ENCODE peak calls at places on chromosomes 1 and 21, in six cellular contexts. B, H, U, Y, X and A are unnamed samples.

GRCh38 chr1:233075045-233075444 is 124.6 kb downstream of the NTPCR start:
- DNase-seq in B (no peak), H (no peak), Y (no peak), U (no peak), X (no peak), A (no peak)

GRCh38 chr21:44996096-44996495 is 56.3 kb downstream of the SLX9 start:
- DNase-seq in H (no peak), U (no peak), X (no peak), Y (no peak), B (no peak), A (no peak)

GRCh38 chr1:90114521-90115141 is 119.7 kb downstream of the ZNF326 start:
- DNase-seq in X (peak), Y (peak), U (peak), B (peak), H (no peak), A (peak)

GRCh38 chr1:214107322-214108096 is 119.7 kb downstream of the PROX1 start:
- DNase-seq in U (no peak), B (no peak), H (no peak), X (no peak), Y (no peak), A (no peak)

GRCh38 chr1:234325878-234326492 is 47.3 kb upstream of the COA6 start:
- DNase-seq in H (no peak), U (no peak), X (no peak), Y (no peak), B (no peak), A (no peak)

GRCh38 chr1:235486321-235486720 is 17.9 kb downstream of the B3GALNT2 start:
- DNase-seq in H (no peak), B (no peak), X (no peak), U (no peak), Y (no peak), A (no peak)

GRCh38 chr1:101316276-101316675 is 79.5 kb downstream of the S1PR1 start:
- DNase-seq in X (no peak), B (no peak), H (no peak), U (no peak), Y (no peak), A (no peak)

GRCh38 chr1:213999732-214000131 is 12.0 kb downstream of the PROX1 start:
- DNase-seq in X (no peak), U (no peak), B (no peak), H (no peak), Y (no peak), A (no peak)

GRCh38 chr1:245871881-245872280 is 635.2 kb downstream of the SMYD3 start:
- DNase-seq in H (no peak), X (no peak), B (no peak), Y (no peak), U (no peak), A (no peak)

GRCh38 chr1:41894101-41894620 is 24.6 kb downstream of the HIVEP3 start:
- DNase-seq in H (no peak), Y (no peak), X (no peak), B (no peak), U (no peak), A (no peak)

DNA sequence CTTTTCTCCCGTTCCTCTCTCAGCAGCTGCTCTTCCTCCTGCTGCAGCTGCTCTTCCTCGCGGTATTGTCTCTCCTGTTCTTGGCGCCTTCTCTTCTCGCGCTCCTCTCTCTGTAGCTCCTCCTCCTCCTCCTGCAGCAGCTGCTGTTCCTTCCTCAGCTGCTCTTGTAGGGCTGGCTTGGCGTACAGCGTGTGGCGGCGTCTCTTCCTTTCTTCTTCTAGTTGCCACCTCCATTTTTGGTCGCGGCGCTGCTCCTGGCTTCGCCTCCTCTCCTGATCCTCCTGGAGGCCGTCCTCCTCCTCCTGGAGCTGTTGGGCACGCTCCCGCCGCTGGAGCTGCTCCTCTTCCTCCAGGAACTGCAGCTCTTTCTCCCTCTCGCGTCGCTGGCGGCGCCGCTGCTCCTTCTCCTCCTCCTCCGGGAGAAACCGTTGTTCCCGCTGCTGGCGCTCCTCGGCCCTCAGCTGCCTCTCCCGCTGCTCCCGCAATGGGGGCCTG is 4.8 kb downstream of the TCHH start:
- DNase-seq in B (no peak), U (no peak), X (no peak), H (peak), Y (no peak), A (peak)
- TF ChIP-seq GABPA in B (no peak), U (no peak), X (no peak), H (no peak), Y (no peak), A (no peak)

DNA sequence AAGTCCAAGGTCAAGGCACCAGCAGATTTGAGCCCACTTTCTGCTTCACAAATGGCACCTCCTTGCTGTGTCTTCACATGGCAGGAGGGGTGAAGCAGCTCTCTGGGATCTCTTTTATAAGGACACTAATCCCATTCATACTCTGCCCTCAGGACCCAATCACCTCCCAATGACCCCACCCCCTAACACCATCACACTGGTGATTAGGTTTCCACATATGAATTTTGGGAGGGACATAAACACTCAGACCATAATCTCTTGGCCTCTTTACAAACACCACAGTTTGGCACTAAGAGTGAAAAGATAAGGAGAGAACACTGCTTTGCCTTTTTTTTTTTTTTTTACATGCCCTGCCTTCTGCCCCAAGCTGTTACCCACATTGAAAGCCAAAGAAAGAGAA is 166.2 kb upstream of the NFIA start:
- DNase-seq in B (no peak), U (no peak), Y (no peak), H (no peak), X (no peak), A (no peak)
- TF ChIP-seq GABPA in B (no peak), U (no peak), Y (no peak), H (no peak), X (no peak), A (no peak)

GRCh38 chr1:17200246-17200645 is 4.7 kb upstream of the PADI1 start:
- DNase-seq in H (no peak), Y (no peak), X (no peak), B (no peak), U (no peak), A (no peak)
- TF ChIP-seq GABPA in H (no peak), Y (no peak), X (no peak), B (no peak), U (no peak), A (no peak)

DNA sequence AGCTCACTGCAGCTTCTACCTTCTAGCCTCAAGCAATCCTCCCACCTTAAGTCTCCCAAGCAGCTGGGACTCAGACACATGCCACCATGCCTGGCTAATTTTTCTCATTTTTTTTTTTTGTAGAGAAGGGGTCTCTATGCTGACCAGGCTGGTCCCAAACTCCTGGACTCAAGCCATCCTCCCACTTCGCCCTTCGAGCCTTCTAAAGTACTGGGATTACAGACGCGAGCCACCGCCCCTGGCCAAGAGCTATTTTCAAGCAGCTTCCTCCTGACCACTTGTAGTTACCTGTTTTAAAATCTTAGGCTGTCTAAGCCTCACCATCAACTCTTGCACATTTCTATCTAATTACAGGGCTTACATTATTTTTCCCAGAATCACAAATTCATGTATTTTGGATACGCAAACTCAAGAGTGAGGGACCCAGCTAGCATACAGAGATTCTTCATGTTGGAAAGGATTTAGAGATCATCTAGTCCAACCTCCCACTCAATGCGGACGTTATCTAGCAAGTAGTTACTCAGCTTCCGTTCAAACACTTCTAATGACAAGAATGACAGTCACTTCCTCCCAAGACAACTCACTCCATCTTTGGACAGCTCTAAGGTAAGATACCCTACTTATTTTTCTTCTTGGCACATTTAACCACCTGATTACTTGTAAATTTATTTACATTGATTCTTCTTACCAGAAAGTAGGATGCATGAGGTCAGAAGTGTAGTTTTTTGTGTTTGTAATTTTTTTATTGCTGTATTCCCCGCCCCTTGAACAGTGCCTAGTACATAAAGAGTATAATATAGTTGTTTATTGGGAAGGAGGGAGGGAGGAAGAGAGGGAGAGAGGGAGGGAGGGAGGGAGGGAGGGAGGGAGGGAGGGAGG is 65.4 kb downstream of the LUZP1 start:
- DNase-seq in U (no peak), H (no peak), Y (no peak), B (no peak), X (peak), A (peak)
- TF ChIP-seq GABPA in U (no peak), H (no peak), Y (no peak), B (no peak), X (peak), A (no peak)

DNA sequence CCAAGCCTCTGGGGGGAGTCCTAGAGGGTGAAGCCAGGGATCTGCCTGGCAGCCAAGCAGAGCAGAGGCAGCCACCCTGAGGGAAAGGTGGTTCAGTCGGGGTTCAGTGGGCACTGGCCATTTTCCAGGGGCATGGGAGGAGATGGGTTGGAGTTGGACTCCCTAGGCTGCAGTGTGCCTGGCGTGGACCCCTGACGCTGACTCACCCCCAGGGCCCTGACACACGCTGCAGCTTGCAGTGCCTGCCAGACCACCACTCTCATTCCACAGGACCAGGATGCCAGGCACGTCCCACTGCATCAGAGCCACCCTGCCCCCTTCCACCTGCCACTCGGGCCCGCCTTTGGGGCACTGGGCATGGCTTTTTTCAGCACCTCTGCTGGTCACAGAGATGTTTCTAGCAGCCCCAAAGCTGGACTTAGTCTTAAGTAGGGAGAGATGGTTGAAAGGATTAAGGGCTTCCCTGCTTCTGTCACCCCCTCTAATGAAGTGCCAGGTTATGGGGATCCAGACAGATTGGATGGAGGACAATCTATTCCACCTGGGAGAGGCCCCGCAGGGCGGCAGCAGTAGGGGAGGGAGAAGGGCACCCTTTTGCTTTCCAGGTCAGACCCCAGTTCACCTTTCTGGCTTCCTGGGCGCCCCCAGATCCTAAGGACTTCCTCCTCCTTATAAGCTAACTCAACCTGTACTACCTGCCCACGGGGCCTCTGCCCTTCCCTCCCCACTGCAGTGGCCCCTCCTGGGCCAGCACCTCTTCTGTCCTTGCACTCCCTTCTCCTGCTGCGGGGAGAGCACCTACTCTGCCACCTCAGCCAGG is 1.6 kb downstream of the SYT2 start:
- DNase-seq in H (no peak), X (no peak), Y (no peak), B (peak), U (no peak), A (no peak)
- TF ChIP-seq GABPA in H (no peak), X (no peak), Y (no peak), B (no peak), U (no peak), A (no peak)

GRCh38 chr1:80657707-80658106 is 1143.0 kb upstream of the ADGRL2 start:
- DNase-seq in B (no peak), H (no peak), X (no peak), U (no peak), Y (no peak), A (no peak)

GRCh38 chr1:80657048-80657653 is 1143.6 kb upstream of the ADGRL2 start:
- DNase-seq in Y (peak), U (no peak), X (no peak), B (peak), H (no peak), A (no peak)

GRCh38 chr1:80656628-80657019 is 1144.1 kb upstream of the ADGRL2 start:
- DNase-seq in Y (peak), B (no peak), U (no peak), H (no peak), X (no peak), A (no peak)

DNA sequence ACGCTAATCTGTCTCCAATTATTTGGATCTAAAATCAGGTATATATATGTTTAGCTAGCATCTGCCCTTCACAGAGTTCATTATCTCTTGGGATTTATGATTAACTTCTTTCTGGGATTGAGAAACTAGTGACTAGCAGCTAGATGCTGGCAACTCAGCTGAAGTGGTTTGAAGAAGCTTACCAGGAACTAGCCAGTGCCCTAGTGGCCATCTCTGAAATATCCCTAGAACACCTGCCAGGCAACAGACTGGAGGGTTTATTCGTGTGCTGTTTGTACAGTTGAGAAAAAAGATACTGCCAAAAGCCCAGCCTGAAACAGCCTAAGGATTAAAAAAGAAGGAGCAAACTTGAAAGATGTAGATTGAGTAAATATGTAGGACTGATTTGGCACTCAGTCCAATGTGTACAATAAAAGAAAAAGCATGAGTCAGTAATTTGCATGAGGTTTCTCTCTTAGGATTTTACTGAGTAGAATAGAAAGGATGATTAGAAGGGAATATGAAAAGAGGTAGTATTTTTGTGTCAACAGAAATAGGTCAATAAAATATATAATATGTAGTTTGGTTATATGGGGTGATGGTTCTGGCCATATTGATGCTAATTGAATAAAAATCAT is 1144.6 kb upstream of the ADGRL2 start:
- DNase-seq in H (no peak), X (no peak), Y (peak), U (no peak), B (peak), A (no peak)
- TF ChIP-seq GABPA in H (no peak), X (no peak), Y (no peak), U (no peak), B (no peak), A (no peak)

GRCh38 chr1:156295391-156295947 is at the start of gene GLMP:
- DNase-seq in H (peak), U (no peak), X (peak), Y (peak), B (peak), A (no peak)
- TF ChIP-seq GABPA in H (no peak), U (no peak), X (peak), Y (no peak), B (peak), A (no peak)

GRCh38 chr1:27303509-27303908 is 18.5 kb upstream of the TMEM222 start:
- DNase-seq in H (no peak), X (no peak), Y (no peak), B (no peak), U (no peak), A (no peak)

GRCh38 chr1:27302612-27303011 is 19.4 kb upstream of the TMEM222 start:
- DNase-seq in U (no peak), H (no peak), X (no peak), Y (no peak), B (no peak), A (no peak)

GRCh38 chr1:27306071-27306470 is 15.9 kb upstream of the TMEM222 start:
- DNase-seq in B (no peak), U (no peak), X (no peak), H (no peak), Y (no peak), A (no peak)

GRCh38 chr1:27306892-27307850 is 14.8 kb upstream of the TMEM222 start:
- DNase-seq in U (no peak), H (peak), B (no peak), X (peak), Y (peak), A (no peak)

DNA sequence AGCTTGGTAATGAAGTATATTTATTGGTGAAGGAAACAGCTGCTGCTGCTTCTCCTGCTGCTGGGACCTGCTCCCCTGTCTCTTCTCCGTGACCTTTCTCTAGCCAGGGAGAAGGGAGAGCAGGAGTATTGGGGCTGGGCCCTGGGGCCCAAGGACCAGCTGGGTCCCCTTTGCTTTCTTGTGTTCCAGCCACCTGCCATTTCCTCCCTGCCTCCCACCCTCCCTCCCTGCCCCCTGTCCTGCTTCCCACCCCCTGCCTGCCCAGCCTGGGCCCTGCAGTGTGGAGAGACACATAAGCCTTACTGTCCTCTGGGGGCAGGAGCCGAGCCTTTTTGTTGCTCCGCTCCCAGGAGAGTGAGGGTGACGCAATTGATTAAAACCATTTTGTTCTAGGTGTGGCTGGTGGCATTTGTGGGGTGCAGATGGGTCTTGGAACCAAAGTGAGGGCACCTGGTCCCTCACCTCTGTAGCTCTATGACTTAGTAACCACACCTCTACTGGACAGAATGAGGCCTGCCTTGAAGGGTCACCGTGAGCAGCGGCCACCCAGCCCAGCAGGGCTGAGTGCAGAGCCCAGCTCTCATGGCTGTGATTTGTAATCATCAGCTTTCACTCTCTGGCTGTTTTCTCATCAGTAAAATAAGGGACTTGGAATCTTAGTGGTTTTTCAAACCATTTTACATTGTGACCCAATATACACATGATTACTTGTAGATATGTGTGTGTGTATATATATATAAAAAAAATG is 13.9 kb upstream of the TMEM222 start:
- DNase-seq in X (no peak), B (no peak), Y (no peak), H (no peak), U (no peak), A (no peak)
- TF ChIP-seq GABPA in X (no peak), B (no peak), Y (no peak), H (no peak), U (no peak), A (no peak)